ENCODE peak calls at places on chromosomes 6 and 20, in four cellular contexts. F is GM23248; I is CD8-positive, alpha-beta T cell; Y is mammary epithelial cell. D is an unnamed sample.

GRCh38 chr20:840858-841567 is 7.5 kb downstream of the FAM110A start:
- DNase-seq in I (no peak), Y (peak; percentile 46), F (peak; percentile 46), D (no peak)

GRCh38 chr6:127634178-127634577 is 57.2 kb downstream of the C6orf58 start:
- DNase-seq in F (peak; percentile 7), Y (no peak), I (no peak), D (no peak)

GRCh38 chr6:112282217-112282616 is 27.9 kb upstream of the LAMA4 start:
- DNase-seq in F (peak; percentile 96), Y (peak; percentile 65), I (no peak), D (no peak)

GRCh38 chr20:36344517-36345132 is 38.5 kb downstream of the DLGAP4 start:
- DNase-seq in Y (peak; percentile 41), I (no peak), F (peak; percentile 62), D (no peak)

GRCh38 chr20:63475209-63475608 is 2.8 kb upstream of the KCNQ2 start:
- DNase-seq in F (peak; percentile 61), Y (peak; percentile 34), I (no peak), D (no peak)

GRCh38 chr6:32132110-32132509 is 2.0 kb upstream of the FKBPL start:
- DNase-seq in I (no peak), F (no peak), Y (no peak), D (no peak)

GRCh38 chr6:62516287-62517152 is 230.5 kb upstream of the KHDRBS2 start:
- DNase-seq in I (no peak), F (no peak), Y (no peak), D (no peak)

GRCh38 chr6:33967966-33968724 is 164.3 kb upstream of the MLN start:
- DNase-seq in Y (no peak), I (no peak), F (peak; percentile 29), D (no peak)

GRCh38 chr6:111731404-111732195 is 125.9 kb upstream of the TRAF3IP2 start:
- DNase-seq in Y (no peak), F (no peak), I (no peak), D (no peak)

GRCh38 chr6:15247750-15248450 is 2.0 kb downstream of the JARID2 start:
- DNase-seq in Y (peak; percentile 58), F (peak; percentile 78), I (peak; percentile 25), D (peak; percentile 67)

GRCh38 chr6:157726892-157727628 is 96.0 kb upstream of the SNX9 start:
- DNase-seq in F (no peak), Y (no peak), I (no peak), D (no peak)

GRCh38 chr20:62898970-62899632 is 27.2 kb downstream of the DIDO1 start:
- DNase-seq in I (no peak), Y (no peak), F (no peak), D (peak; percentile 42)

GRCh38 chr6:163413345-163414116 is 987 bp upstream of the QKI start:
- DNase-seq in Y (peak; percentile 84), F (peak; percentile 96), I (peak; percentile 79), D (peak; percentile 89)

GRCh38 chr20:56778765-56779195 is 149.7 kb downstream of the TFAP2C start:
- DNase-seq in Y (no peak), F (no peak), I (no peak), D (no peak)

GRCh38 chr20:16615199-16615598 is 42.0 kb upstream of the KIF16B start:
- DNase-seq in F (peak; percentile 48), I (no peak), Y (peak; percentile 22), D (no peak)

GRCh38 chr6:22146581-22147468 is 150.0 kb downstream of the PRL start:
- DNase-seq in F (peak; percentile 45), I (no peak), Y (no peak), D (no peak)

GRCh38 chr6:28226460-28226859 is 1.4 kb downstream of the ZSCAN9 start:
- DNase-seq in Y (no peak), F (no peak), I (no peak), D (no peak)
- H3K4me3 ChIP-seq in Y (peak overlapping the region; percentile 57), F (peak overlapping the region; percentile 96), I (no peak overlapping the region), D (no peak overlapping the region)

GRCh38 chr6:35065441-35065800 is 75.7 kb downstream of the TCP11 start:
- DNase-seq in F (no peak), I (no peak), Y (no peak), D (no peak)

GRCh38 chr6:35062676-35063574 is 78.2 kb downstream of the TCP11 start:
- DNase-seq in Y (no peak), I (no peak), F (no peak), D (no peak)

GRCh38 chr6:35065870-35066269 is 75.3 kb downstream of the TCP11 start:
- DNase-seq in Y (no peak), F (no peak), I (no peak), D (no peak)

GRCh38 chr6:35064508-35065440 is 76.4 kb downstream of the TCP11 start:
- DNase-seq in Y (no peak), I (no peak), F (no peak), D (no peak)

DNA sequence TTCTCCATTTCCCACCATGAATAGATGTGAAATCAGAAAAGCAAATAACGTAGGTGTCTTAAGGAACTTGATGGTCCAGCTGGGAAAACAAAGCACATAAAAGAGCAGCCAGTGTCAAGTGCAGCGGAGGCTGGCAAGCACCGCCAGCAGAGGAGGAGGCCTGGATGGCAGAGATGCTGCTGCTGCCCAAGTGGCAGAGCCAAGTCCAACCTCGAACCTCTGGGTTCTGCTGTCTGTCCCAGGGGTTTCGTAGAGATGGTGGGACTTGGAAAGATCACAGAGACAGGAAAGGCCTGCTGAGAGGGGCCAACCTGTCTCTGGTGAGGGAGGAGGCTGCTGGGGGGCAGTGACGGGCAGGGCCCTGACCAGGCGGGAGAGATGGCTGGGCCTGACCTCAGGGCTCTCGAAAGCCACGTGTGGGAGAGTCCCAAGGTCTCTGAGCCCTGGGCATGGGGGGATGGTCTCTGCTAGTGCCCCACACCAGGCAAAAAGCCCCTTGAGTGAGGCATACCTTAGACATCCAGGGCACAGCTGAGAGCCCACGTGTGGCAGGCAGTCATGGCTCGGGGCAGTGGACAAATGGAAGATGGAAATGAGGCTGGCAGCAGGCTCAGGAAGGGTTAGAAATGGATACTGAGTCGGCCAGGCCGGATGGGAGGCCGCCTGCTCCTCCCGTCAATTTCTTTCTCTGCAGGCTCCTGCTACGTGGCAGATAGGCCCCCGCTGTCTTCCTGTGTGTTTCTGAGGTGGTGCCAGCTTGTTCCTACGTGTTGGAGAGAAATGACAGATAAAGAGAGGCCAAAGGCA is 77.2 kb downstream of the TCP11 start:
- DNase-seq in Y (no peak), I (no peak), F (no peak), D (no peak)
- H3K36me3 ChIP-seq in Y (peaks cover 2% of the 10 kb centered on the region), I (no peaks in the 10 kb centered on the region), F (no peaks in the 10 kb centered on the region), D (no peaks in the 10 kb centered on the region)

GRCh38 chr6:41025966-41026365 is 13.1 kb downstream of the UNC5CL start:
- DNase-seq in F (no peak), Y (no peak), I (no peak), D (no peak)
- H3K27me3 ChIP-seq in F (no peaks in the 10 kb centered on the region), Y (no peaks in the 10 kb centered on the region), I (no peaks in the 10 kb centered on the region), D (no peaks in the 10 kb centered on the region)

DNA sequence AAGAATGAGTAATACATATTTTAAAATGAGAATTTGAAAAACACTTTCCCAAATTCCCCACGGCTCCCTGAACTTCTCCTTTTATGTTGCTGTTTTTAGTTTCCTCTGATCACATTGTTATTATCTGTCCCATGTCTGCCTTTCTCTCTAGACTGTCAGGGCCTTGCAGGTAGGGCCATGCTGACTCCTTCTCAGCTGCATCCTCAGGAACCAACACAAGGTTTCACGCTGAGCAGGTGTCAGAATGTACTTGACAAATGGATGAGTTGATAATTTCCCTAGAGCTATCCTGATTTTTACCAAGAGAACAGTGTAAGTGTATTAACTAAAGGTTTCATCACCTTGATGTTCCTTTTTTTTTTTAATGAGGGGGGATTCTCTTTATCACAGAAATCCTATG is 337.8 kb downstream of the SYNE1 start:
- DNase-seq in I (no peak), Y (no peak), F (no peak), D (no peak)
- H3K4me3 ChIP-seq in I (no peak overlapping the region), Y (no peak overlapping the region), F (no peak overlapping the region), D (peak overlapping the region; percentile 22)

DNA sequence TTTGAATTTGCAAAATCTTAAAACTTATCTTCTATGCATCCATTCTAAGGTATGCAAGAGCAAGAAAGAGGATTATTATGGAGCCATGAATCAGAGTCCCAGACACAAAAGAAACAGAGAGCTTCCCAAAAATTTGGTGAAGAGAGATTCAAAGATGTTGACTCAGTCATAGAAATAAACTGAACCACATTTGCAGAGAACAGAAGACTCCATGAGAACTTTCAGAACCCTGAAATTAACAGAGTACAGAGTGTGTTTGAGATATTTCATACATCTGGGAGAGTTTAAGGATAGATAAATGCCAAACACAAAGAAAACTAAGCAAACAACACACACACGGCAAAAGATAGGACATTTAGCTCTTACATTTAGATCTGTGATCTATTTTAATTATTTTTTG is 17.3 kb upstream of the MOXD1 start:
- DNase-seq in I (no peak), Y (no peak), F (peak; percentile 65), D (no peak)
- H3K36me3 ChIP-seq in I (no peaks in the 10 kb centered on the region), Y (no peaks in the 10 kb centered on the region), F (no peaks in the 10 kb centered on the region), D (no peaks in the 10 kb centered on the region)

GRCh38 chr20:23640873-23641667 is 3.3 kb upstream of the CST3 start:
- DNase-seq in F (no peak), I (no peak), Y (no peak), D (no peak)

GRCh38 chr20:23640018-23640872 is 2.5 kb upstream of the CST3 start:
- DNase-seq in I (no peak), F (no peak), Y (no peak), D (no peak)

GRCh38 chr20:23637282-23638221 is at the start of gene CST3:
- DNase-seq in Y (peak; percentile 82), I (no peak), F (peak; percentile 93), D (peak; percentile 79)

GRCh38 chr20:23638309-23638708 is 554 bp upstream of the CST3 start:
- DNase-seq in Y (no peak), I (no peak), F (no peak), D (no peak)

GRCh38 chr20:23639490-23639958 is 1.8 kb upstream of the CST3 start:
- DNase-seq in I (no peak), F (no peak), Y (no peak), D (no peak)
- H3K27me3 ChIP-seq in I (no peaks in the 10 kb centered on the region), F (no peaks in the 10 kb centered on the region), Y (no peaks in the 10 kb centered on the region), D (no peaks in the 10 kb centered on the region)

GRCh38 chr6:117548797-117549301 is 53.5 kb downstream of the GOPC start:
- DNase-seq in Y (peak; percentile 35), I (no peak), F (peak; percentile 42), D (no peak)
- H3K4me3 ChIP-seq in Y (no peak overlapping the region), I (peak overlapping the region; percentile 69), F (no peak overlapping the region), D (no peak overlapping the region)

DNA sequence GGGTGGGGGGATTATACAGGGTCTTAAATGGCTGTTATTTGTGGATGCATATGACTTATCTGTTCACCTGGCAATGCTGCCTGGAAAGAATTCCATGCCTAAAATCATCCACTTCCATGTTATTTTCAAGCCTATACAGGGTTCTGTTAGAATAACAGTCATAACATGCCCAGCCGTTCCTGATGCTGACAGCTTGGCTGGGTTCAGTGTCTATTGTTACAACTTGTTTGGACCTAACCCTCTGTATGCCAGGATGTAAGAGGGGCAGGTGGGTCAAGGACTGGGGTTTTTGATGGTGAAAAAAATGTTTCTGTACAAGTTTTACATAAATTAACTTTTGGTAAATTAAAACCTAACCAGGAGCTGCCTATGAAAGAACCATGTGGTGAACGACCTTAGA is 79.8 kb downstream of the GINS1 start:
- DNase-seq in F (peak; percentile 6), I (no peak), Y (peak; percentile 19), D (no peak)
- H3K36me3 ChIP-seq in F (no peaks in the 10 kb centered on the region), I (no peaks in the 10 kb centered on the region), Y (no peaks in the 10 kb centered on the region), D (no peaks in the 10 kb centered on the region)

GRCh38 chr6:51120016-51120415 is 301.3 kb downstream of the TFAP2B start:
- DNase-seq in F (no peak), Y (no peak), I (no peak), D (no peak)

DNA sequence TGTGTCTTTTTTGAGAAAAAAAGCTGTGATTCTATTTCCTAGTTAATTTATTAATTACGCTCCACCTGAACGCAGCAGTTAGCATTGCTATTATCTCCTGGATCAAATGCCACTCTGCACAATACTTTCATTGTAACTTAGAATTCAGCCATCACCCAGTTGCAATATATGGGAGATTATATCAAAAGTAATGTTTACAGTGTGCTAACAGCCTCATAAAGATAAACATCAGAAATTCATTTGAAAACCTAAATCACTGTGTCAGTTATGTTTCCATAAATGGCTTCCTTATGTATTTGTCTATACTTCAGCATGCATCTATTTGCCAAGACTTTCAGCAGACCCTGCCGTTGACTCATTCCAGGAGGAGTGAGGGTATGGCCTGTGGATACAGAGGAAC is 300.1 kb downstream of the TFAP2B start:
- DNase-seq in F (no peak), I (no peak), Y (no peak), D (no peak)
- H3K27me3 ChIP-seq in F (no peaks in the 10 kb centered on the region), I (no peaks in the 10 kb centered on the region), Y (no peaks in the 10 kb centered on the region), D (no peaks in the 10 kb centered on the region)

D was measured in GM06990.